ENCODE peak calls at places on chromosomes 16 and 17, in ten cellular contexts. One of them, this sample, is unnamed.

GRCh38 chr16:85935957-85936760 is 37.2 kb downstream of the IRF8 start:
- DNase-seq in CD4-positive, alpha-beta T cell: peak; percentile 50
- DNase-seq in H54: no peak
- DNase-seq in H7: no peak
- DNase-seq in GM18507: peak; percentile 65
- DNase-seq in activated CD8-positive, alpha-beta memory T cell treated with anti-CD3 and anti-CD28 coated beads for 4 hours: peak; percentile 62
- DNase-seq in mammary epithelial cell: no peak
- DNase-seq in hepatic stellate cell: no peak
- DNase-seq in endothelial cell of umbilical vein: no peak
- DNase-seq in right lobe of liver: no peak
- DNase-seq in this sample: no peak

GRCh38 chr16:65547799-65548446 is 426.1 kb upstream of the CDH11 start:
- DNase-seq in CD4-positive, alpha-beta T cell: no peak
- DNase-seq in H54: no peak
- DNase-seq in H7: peak; percentile 9
- DNase-seq in GM18507: no peak
- DNase-seq in activated CD8-positive, alpha-beta memory T cell treated with anti-CD3 and anti-CD28 coated beads for 4 hours: no peak
- DNase-seq in mammary epithelial cell: peak; percentile 77
- DNase-seq in hepatic stellate cell: peak; percentile 62
- DNase-seq in endothelial cell of umbilical vein: no peak
- DNase-seq in right lobe of liver: no peak
- DNase-seq in this sample: peak; percentile 88

GRCh38 chr16:27377666-27378485 is 24.1 kb upstream of the IL21R start:
- DNase-seq in CD4-positive, alpha-beta T cell: no peak
- DNase-seq in H54: no peak
- DNase-seq in H7: no peak
- DNase-seq in GM18507: no peak
- DNase-seq in activated CD8-positive, alpha-beta memory T cell treated with anti-CD3 and anti-CD28 coated beads for 4 hours: no peak
- DNase-seq in mammary epithelial cell: no peak
- DNase-seq in hepatic stellate cell: no peak
- DNase-seq in endothelial cell of umbilical vein: no peak
- DNase-seq in right lobe of liver: no peak
- DNase-seq in this sample: no peak

GRCh38 chr16:1991135-1991551 is 1.4 kb downstream of the SYNGR3 start:
- DNase-seq in CD4-positive, alpha-beta T cell: no peak
- DNase-seq in H54: no peak
- DNase-seq in H7: peak; percentile 77
- DNase-seq in GM18507: no peak
- DNase-seq in activated CD8-positive, alpha-beta memory T cell treated with anti-CD3 and anti-CD28 coated beads for 4 hours: no peak
- DNase-seq in mammary epithelial cell: no peak
- DNase-seq in hepatic stellate cell: no peak
- DNase-seq in endothelial cell of umbilical vein: no peak
- DNase-seq in right lobe of liver: peak; percentile 31
- DNase-seq in this sample: no peak

GRCh38 chr17:72602517-72603345 is 481.9 kb downstream of the SOX9 start:
- DNase-seq in CD4-positive, alpha-beta T cell: no peak
- DNase-seq in H54: peak; percentile 77
- DNase-seq in H7: peak; percentile 81
- DNase-seq in GM18507: no peak
- DNase-seq in activated CD8-positive, alpha-beta memory T cell treated with anti-CD3 and anti-CD28 coated beads for 4 hours: no peak
- DNase-seq in mammary epithelial cell: peak; percentile 87
- DNase-seq in hepatic stellate cell: no peak
- DNase-seq in endothelial cell of umbilical vein: no peak
- DNase-seq in right lobe of liver: no peak
- DNase-seq in this sample: peak; percentile 75

GRCh38 chr17:8623591-8623990 is 6.9 kb downstream of the MYH10 start:
- DNase-seq in CD4-positive, alpha-beta T cell: no peak
- DNase-seq in H54: no peak
- DNase-seq in H7: no peak
- DNase-seq in GM18507: no peak
- DNase-seq in activated CD8-positive, alpha-beta memory T cell treated with anti-CD3 and anti-CD28 coated beads for 4 hours: no peak
- DNase-seq in mammary epithelial cell: no peak
- DNase-seq in hepatic stellate cell: no peak
- DNase-seq in endothelial cell of umbilical vein: no peak
- DNase-seq in right lobe of liver: no peak
- DNase-seq in this sample: no peak

GRCh38 chr17:45222273-45222993 is 748 bp downstream of the FMNL1 start:
- DNase-seq in CD4-positive, alpha-beta T cell: no peak
- DNase-seq in H54: peak; percentile 26
- DNase-seq in H7: no peak
- DNase-seq in GM18507: no peak
- DNase-seq in activated CD8-positive, alpha-beta memory T cell treated with anti-CD3 and anti-CD28 coated beads for 4 hours: no peak
- DNase-seq in mammary epithelial cell: no peak
- DNase-seq in hepatic stellate cell: no peak
- DNase-seq in endothelial cell of umbilical vein: no peak
- DNase-seq in right lobe of liver: no peak
- DNase-seq in this sample: no peak

GRCh38 chr16:2512920-2513404 is 790 bp upstream of the ATP6V0C start:
- DNase-seq in CD4-positive, alpha-beta T cell: no peak
- DNase-seq in H54: no peak
- DNase-seq in H7: peak; percentile 87
- DNase-seq in GM18507: no peak
- DNase-seq in activated CD8-positive, alpha-beta memory T cell treated with anti-CD3 and anti-CD28 coated beads for 4 hours: no peak
- DNase-seq in mammary epithelial cell: no peak
- DNase-seq in hepatic stellate cell: no peak
- DNase-seq in endothelial cell of umbilical vein: no peak
- DNase-seq in right lobe of liver: peak; percentile 26
- DNase-seq in this sample: no peak

GRCh38 chr17:45425125-45425983 is 7.3 kb downstream of the ARHGAP27 start:
- DNase-seq in CD4-positive, alpha-beta T cell: no peak
- DNase-seq in H54: peak; percentile 98
- DNase-seq in H7: peak; percentile 91
- DNase-seq in GM18507: no peak
- DNase-seq in activated CD8-positive, alpha-beta memory T cell treated with anti-CD3 and anti-CD28 coated beads for 4 hours: no peak
- DNase-seq in mammary epithelial cell: peak; percentile 97
- DNase-seq in hepatic stellate cell: peak; percentile 76
- DNase-seq in endothelial cell of umbilical vein: no peak
- DNase-seq in right lobe of liver: peak; percentile 74
- DNase-seq in this sample: no peak

GRCh38 chr16:56988948-56989945 is at the start of gene NLRC5:
- DNase-seq in CD4-positive, alpha-beta T cell: peak; percentile 89
- DNase-seq in H54: peak; percentile 88
- DNase-seq in H7: peak; percentile 90
- DNase-seq in GM18507: peak; percentile 78
- DNase-seq in activated CD8-positive, alpha-beta memory T cell treated with anti-CD3 and anti-CD28 coated beads for 4 hours: peak; percentile 93
- DNase-seq in mammary epithelial cell: peak; percentile 79
- DNase-seq in hepatic stellate cell: peak; percentile 92
- DNase-seq in endothelial cell of umbilical vein: peak; percentile 82
- DNase-seq in right lobe of liver: peak; percentile 92
- DNase-seq in this sample: peak; percentile 93

GRCh38 chr16:30706046-30706445 is 7.1 kb downstream of the SRCAP start:
- DNase-seq in CD4-positive, alpha-beta T cell: no peak
- DNase-seq in H54: no peak
- DNase-seq in H7: no peak
- DNase-seq in GM18507: no peak
- DNase-seq in activated CD8-positive, alpha-beta memory T cell treated with anti-CD3 and anti-CD28 coated beads for 4 hours: no peak
- DNase-seq in mammary epithelial cell: no peak
- DNase-seq in hepatic stellate cell: no peak
- DNase-seq in endothelial cell of umbilical vein: no peak
- DNase-seq in right lobe of liver: no peak
- DNase-seq in this sample: no peak

GRCh38 chr17:63529711-63530556 is 6.8 kb downstream of the KCNH6 start:
- DNase-seq in CD4-positive, alpha-beta T cell: no peak
- DNase-seq in H54: no peak
- DNase-seq in H7: peak; percentile 52
- DNase-seq in GM18507: no peak
- DNase-seq in activated CD8-positive, alpha-beta memory T cell treated with anti-CD3 and anti-CD28 coated beads for 4 hours: no peak
- DNase-seq in mammary epithelial cell: no peak
- DNase-seq in hepatic stellate cell: no peak
- DNase-seq in endothelial cell of umbilical vein: no peak
- DNase-seq in right lobe of liver: no peak
- DNase-seq in this sample: no peak

GRCh38 chr17:29683481-29683880 is 60.8 kb upstream of the CORO6 start:
- DNase-seq in CD4-positive, alpha-beta T cell: no peak
- DNase-seq in H54: no peak
- DNase-seq in H7: no peak
- DNase-seq in GM18507: no peak
- DNase-seq in activated CD8-positive, alpha-beta memory T cell treated with anti-CD3 and anti-CD28 coated beads for 4 hours: no peak
- DNase-seq in mammary epithelial cell: no peak
- DNase-seq in hepatic stellate cell: no peak
- DNase-seq in endothelial cell of umbilical vein: no peak
- DNase-seq in right lobe of liver: no peak
- DNase-seq in this sample: no peak

GRCh38 chr17:74345433-74346241 is 16.0 kb downstream of the BTBD17 start:
- DNase-seq in CD4-positive, alpha-beta T cell: no peak
- DNase-seq in H54: no peak
- DNase-seq in H7: no peak
- DNase-seq in GM18507: no peak
- DNase-seq in activated CD8-positive, alpha-beta memory T cell treated with anti-CD3 and anti-CD28 coated beads for 4 hours: no peak
- DNase-seq in mammary epithelial cell: peak; percentile 42
- DNase-seq in hepatic stellate cell: no peak
- DNase-seq in endothelial cell of umbilical vein: peak; percentile 19
- DNase-seq in right lobe of liver: no peak
- DNase-seq in this sample: no peak

GRCh38 chr16:49631521-49632041 is 224.3 kb downstream of the ZNF423 start:
- DNase-seq in CD4-positive, alpha-beta T cell: no peak
- DNase-seq in H54: no peak
- DNase-seq in H7: no peak
- DNase-seq in GM18507: no peak
- DNase-seq in activated CD8-positive, alpha-beta memory T cell treated with anti-CD3 and anti-CD28 coated beads for 4 hours: no peak
- DNase-seq in mammary epithelial cell: no peak
- DNase-seq in hepatic stellate cell: peak; percentile 54
- DNase-seq in endothelial cell of umbilical vein: peak; percentile 19
- DNase-seq in right lobe of liver: no peak
- DNase-seq in this sample: peak; percentile 57

GRCh38 chr16:8818499-8819270 is 21.0 kb downstream of the PMM2 start:
- DNase-seq in CD4-positive, alpha-beta T cell: no peak
- DNase-seq in H54: no peak
- DNase-seq in H7: no peak
- DNase-seq in GM18507: peak; percentile 18
- DNase-seq in activated CD8-positive, alpha-beta memory T cell treated with anti-CD3 and anti-CD28 coated beads for 4 hours: no peak
- DNase-seq in mammary epithelial cell: no peak
- DNase-seq in hepatic stellate cell: no peak
- DNase-seq in endothelial cell of umbilical vein: no peak
- DNase-seq in right lobe of liver: no peak
- DNase-seq in this sample: no peak

GRCh38 chr17:4690745-4691144 is 13.2 kb downstream of the PELP1 start:
- DNase-seq in CD4-positive, alpha-beta T cell: no peak
- DNase-seq in H54: no peak
- DNase-seq in H7: no peak
- DNase-seq in GM18507: no peak
- DNase-seq in activated CD8-positive, alpha-beta memory T cell treated with anti-CD3 and anti-CD28 coated beads for 4 hours: no peak
- DNase-seq in mammary epithelial cell: no peak
- DNase-seq in hepatic stellate cell: no peak
- DNase-seq in endothelial cell of umbilical vein: no peak
- DNase-seq in right lobe of liver: no peak
- DNase-seq in this sample: no peak

GRCh38 chr17:75664099-75664549 is 2.8 kb downstream of the RECQL5 start:
- DNase-seq in CD4-positive, alpha-beta T cell: no peak
- DNase-seq in H54: no peak
- DNase-seq in H7: no peak
- DNase-seq in GM18507: no peak
- DNase-seq in activated CD8-positive, alpha-beta memory T cell treated with anti-CD3 and anti-CD28 coated beads for 4 hours: no peak
- DNase-seq in mammary epithelial cell: no peak
- DNase-seq in hepatic stellate cell: no peak
- DNase-seq in endothelial cell of umbilical vein: no peak
- DNase-seq in right lobe of liver: no peak
- DNase-seq in this sample: no peak

GRCh38 chr17:32859857-32860525 is 16.9 kb downstream of the MYO1D start:
- DNase-seq in CD4-positive, alpha-beta T cell: no peak
- DNase-seq in H54: no peak
- DNase-seq in H7: no peak
- DNase-seq in GM18507: no peak
- DNase-seq in activated CD8-positive, alpha-beta memory T cell treated with anti-CD3 and anti-CD28 coated beads for 4 hours: no peak
- DNase-seq in mammary epithelial cell: peak; percentile 28
- DNase-seq in hepatic stellate cell: no peak
- DNase-seq in endothelial cell of umbilical vein: no peak
- DNase-seq in right lobe of liver: no peak
- DNase-seq in this sample: no peak

This sample was measured in AG20443.